ENCODE peak calls at places on chromosome X, in five cellular contexts. I is neuronal stem cell, B is left ventricle myocardium inferior, J is WERI-Rb-1, P is heart left ventricle. Y is an unnamed sample.

GRCh38 chrX:15310117-15310516 is 5.3 kb downstream of the ASB11 start:
- DNase-seq in J (no peak), I (no peak), B (no peak), P (peak), Y (no peak)

GRCh38 chrX:153901753-153902140 is 2.7 kb upstream of the AVPR2 start:
- DNase-seq in P (no peak), B (no peak), I (no peak), J (peak), Y (no peak)

GRCh38 chrX:29470029-29470428 is 745.3 kb upstream of the MAGEB2 start:
- DNase-seq in B (no peak), J (no peak), I (no peak), P (no peak), Y (peak)

GRCh38 chrX:41468647-41469323 is 21.6 kb downstream of the NYX start:
- DNase-seq in B (no peak), I (no peak), J (no peak), P (peak), Y (no peak)

GRCh38 chrX:148942754-148943153 is 442.3 kb downstream of the AFF2 start:
- DNase-seq in B (no peak), J (no peak), I (no peak), P (no peak), Y (no peak)

GRCh38 chrX:45758319-45758718 is 557.6 kb upstream of the DIPK2B start:
- DNase-seq in P (no peak), B (no peak), J (no peak), I (no peak), Y (no peak)

GRCh38 chrX:281166-281999 is at the start of gene PLCXD1:
- DNase-seq in P (no peak), B (peak), I (peak), J (peak), Y (peak)

GRCh38 chrX:73562458-73562857 is 539 bp upstream of the CHIC1 start:
- DNase-seq in J (no peak), P (no peak), B (no peak), I (no peak), Y (no peak)

GRCh38 chrX:149720021-149720689 is 8.3 kb downstream of the MAGEA11 start:
- DNase-seq in B (no peak), J (peak), P (no peak), I (no peak), Y (no peak)

GRCh38 chrX:71632923-71633657 is 14.8 kb upstream of the CXCR3 start:
- DNase-seq in I (no peak), P (no peak), B (no peak), J (no peak), Y (no peak)

GRCh38 chrX:12996934-12997435 is 22.1 kb downstream of the TMSB4X start:
- DNase-seq in P (no peak), I (no peak), J (no peak), B (no peak), Y (no peak)

GRCh38 chrX:118872102-118872566 is 48.5 kb downstream of the ZCCHC12 start:
- DNase-seq in P (peak), B (no peak), I (no peak), J (no peak), Y (no peak)

GRCh38 chrX:37332987-37333658 is 16.0 kb upstream of the PRRG1 start:
- DNase-seq in B (no peak), J (no peak), I (no peak), P (no peak), Y (no peak)

GRCh38 chrX:107714196-107714811 is 61.3 kb downstream of the TSC22D3 start:
- DNase-seq in B (no peak), J (no peak), I (no peak), P (no peak), Y (no peak)

GRCh38 chrX:133094098-133094731 is 2.7 kb downstream of the USP26 start:
- DNase-seq in I (no peak), J (no peak), P (no peak), B (no peak), Y (no peak)

GRCh38 chrX:68897546-68897945 is 68.7 kb downstream of the EFNB1 start:
- DNase-seq in J (no peak), I (no peak), B (no peak), P (no peak), Y (no peak)

GRCh38 chrX:110012818-110013484 is 10.0 kb downstream of the TMEM164 start:
- DNase-seq in B (no peak), J (no peak), I (no peak), P (no peak), Y (no peak)

GRCh38 chrX:65755786-65756185 is 88.3 kb downstream of the MSN start:
- DNase-seq in P (no peak), J (no peak), B (no peak), I (no peak), Y (no peak)

GRCh38 chrX:153773218-153773611 is 7.6 kb upstream of the SRPK3 start:
- DNase-seq in B (no peak), I (no peak), J (no peak), P (peak), Y (no peak)

GRCh38 chrX:23334871-23335599 is 386 bp downstream of the PTCHD1 start:
- DNase-seq in B (no peak), J (peak), I (no peak), P (no peak), Y (no peak)

GRCh38 chrX:94676285-94676684 is 1002.3 kb downstream of the FAM133A start:
- DNase-seq in B (no peak), J (no peak), I (no peak), P (no peak), Y (no peak)

GRCh38 chrX:135625995-135626394 is 87.4 kb upstream of the CT45A1 start:
- DNase-seq in I (no peak), P (no peak), J (peak), B (no peak), Y (no peak)

GRCh38 chrX:70988425-70988824 is 57.5 kb upstream of the SLC7A3 start:
- DNase-seq in J (no peak), I (no peak), P (no peak), B (no peak), Y (no peak)

GRCh38 chrX:115344885-115345653 is 55.6 kb downstream of the LUZP4 start:
- DNase-seq in B (peak), P (peak), J (peak), I (peak), Y (peak)

GRCh38 chrX:108001218-108001814 is 19.1 kb upstream of the TEX13B start:
- DNase-seq in I (no peak), B (no peak), P (no peak), J (no peak), Y (peak)

GRCh38 chrX:123476636-123477219 is 256.1 kb downstream of the THOC2 start:
- DNase-seq in I (no peak), B (no peak), J (no peak), P (no peak), Y (no peak)

GRCh38 chrX:43493751-43494150 is 162.3 kb upstream of the MAOA start:
- DNase-seq in I (no peak), P (no peak), J (no peak), B (no peak), Y (no peak)

GRCh38 chrX:18721683-18722499 is 14.4 kb downstream of the PPEF1 start:
- DNase-seq in B (no peak), I (no peak), J (no peak), P (no peak), Y (no peak)
- H3K27ac ChIP-seq in B (no peak), I (no peak), J (peak), P (no peak), Y (no peak)

GRCh38 chrX:47098746-47099145 is 20.5 kb downstream of the RGN start:
- DNase-seq in P (no peak), J (no peak), I (no peak), B (no peak), Y (no peak)

GRCh38 chrX:47101206-47101605 is 23.0 kb downstream of the RGN start:
- DNase-seq in I (no peak), B (no peak), P (no peak), J (no peak), Y (no peak)

GRCh38 chrX:47093860-47094259 is 15.6 kb downstream of the RGN start:
- DNase-seq in I (no peak), P (no peak), J (no peak), B (no peak), Y (no peak)

GRCh38 chrX:47093248-47093647 is 15.0 kb downstream of the RGN start:
- DNase-seq in I (no peak), J (peak), B (no peak), P (no peak), Y (peak)

GRCh38 chrX:47097018-47097417 is 18.8 kb downstream of the RGN start:
- DNase-seq in P (no peak), I (no peak), B (no peak), J (peak), Y (no peak)
- H3K27ac ChIP-seq in P (no peak), I (no peak), B (no peak), J (no peak), Y (no peak)

GRCh38 chrX:2485789-2486345 is 14.9 kb downstream of the DHRSX start:
- DNase-seq in J (no peak), B (no peak), P (no peak), I (no peak), Y (no peak)
- H3K27ac ChIP-seq in J (no peak), B (peak), P (peak), I (no peak), Y (peak)

DNA sequence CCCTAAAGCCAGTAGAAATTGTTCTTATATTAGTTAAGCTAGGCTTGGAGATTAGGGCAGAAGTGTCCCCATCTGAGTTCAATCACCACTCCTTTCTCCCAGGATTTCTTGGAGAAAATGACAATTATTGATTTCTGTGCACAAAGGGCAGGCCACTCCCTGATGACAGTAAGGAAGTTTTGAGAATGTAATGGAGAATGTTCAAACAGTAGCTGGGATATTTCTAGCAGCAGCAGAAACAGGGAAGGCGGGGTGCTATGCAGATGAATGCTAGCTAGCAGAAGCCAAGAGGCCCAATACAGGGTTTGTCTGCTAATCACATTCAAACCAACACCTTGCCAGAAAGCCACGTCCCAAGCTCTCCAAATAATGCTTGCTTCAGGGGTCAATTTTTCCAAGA is 84.5 kb upstream of the PCDH19 start:
- DNase-seq in I (no peak), B (no peak), P (no peak), J (no peak), Y (no peak)
- H3K27ac ChIP-seq in I (no peak), B (no peak), P (no peak), J (no peak), Y (no peak)

DNA sequence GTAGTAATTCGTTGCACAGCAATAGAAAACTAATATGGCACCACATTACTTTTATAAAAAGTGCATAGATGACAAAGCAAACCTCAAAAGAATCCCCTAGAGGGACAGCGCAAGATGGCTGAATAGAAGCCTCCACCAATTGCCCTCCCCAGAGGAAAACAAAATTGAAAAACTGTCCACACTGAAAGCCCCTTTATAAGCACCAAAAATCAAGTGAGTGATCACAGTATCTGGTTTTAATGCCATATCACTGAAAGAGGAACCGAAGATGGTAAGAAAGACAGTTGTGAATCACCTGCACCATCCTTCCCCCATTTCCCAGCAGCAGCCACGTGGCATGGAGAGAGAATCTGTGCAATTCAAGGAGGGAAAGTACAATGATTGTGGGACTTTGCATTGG is 522.2 kb downstream of the GLUD2 start:
- DNase-seq in B (no peak), P (no peak), I (no peak), J (no peak), Y (no peak)
- H3K27ac ChIP-seq in B (no peak), P (no peak), I (no peak), J (no peak), Y (no peak)

GRCh38 chrX:113473418-113473817 is 632.8 kb upstream of the AMOT start:
- DNase-seq in P (no peak), J (no peak), B (no peak), I (no peak), Y (no peak)

GRCh38 chrX:113470166-113470565 is 629.5 kb upstream of the AMOT start:
- DNase-seq in J (no peak), I (no peak), P (no peak), B (no peak), Y (no peak)
- H3K27ac ChIP-seq in J (no peak), I (no peak), P (no peak), B (no peak), Y (no peak)

GRCh38 chrX:53188763-53189162 is 36.2 kb downstream of the KDM5C start:
- DNase-seq in I (no peak), P (no peak), B (no peak), J (no peak), Y (no peak)
- H3K27ac ChIP-seq in I (no peak), P (no peak), B (no peak), J (no peak), Y (no peak)

DNA sequence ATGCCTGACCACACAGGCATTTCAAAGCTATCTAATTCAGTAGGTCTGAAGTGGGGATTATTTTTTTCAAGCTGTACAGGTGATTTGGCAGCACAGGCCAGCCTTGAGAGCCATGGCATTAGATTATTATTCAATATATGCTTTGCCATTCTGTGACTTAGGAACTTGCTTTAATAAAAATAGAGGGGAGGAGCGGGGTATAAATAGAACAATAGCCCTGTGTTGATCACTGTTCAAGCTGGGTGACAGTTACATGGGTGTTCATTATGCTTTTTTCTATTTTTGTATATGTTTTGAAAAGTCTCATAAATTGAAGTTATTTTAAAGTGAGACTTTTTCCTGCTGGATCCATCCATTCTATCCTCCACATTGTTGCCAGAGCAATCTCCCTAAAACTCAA is 20.3 kb downstream of the HUWE1 start:
- DNase-seq in B (no peak), I (no peak), J (no peak), P (no peak), Y (no peak)
- H3K27ac ChIP-seq in B (peak), I (no peak), J (no peak), P (peak), Y (no peak)

GRCh38 chrX:40088803-40089540 is 8.8 kb downstream of the BCOR start:
- DNase-seq in I (no peak), P (no peak), B (no peak), J (no peak), Y (no peak)
- H3K27ac ChIP-seq in I (no peak), P (no peak), B (no peak), J (peak), Y (no peak)

GRCh38 chrX:3697701-3698279 is 15.7 kb downstream of the PRKX start:
- DNase-seq in J (no peak), I (peak), P (peak), B (peak), Y (no peak)
- H3K27ac ChIP-seq in J (no peak), I (no peak), P (peak), B (peak), Y (no peak)